ENCODE peak calls at places on chromosomes 4 and X, in five cellular contexts. G is endothelial cell, I is heart left ventricle, L is lower leg skin, H is GM13976. U is an unnamed sample.

GRCh38 chr4:161856711-161857326 is 307.0 kb downstream of the FSTL5 start:
- DNase-seq in G (no peak), I (no peak), L (no peak), H (no peak), U (no peak)

GRCh38 chrX:38754102-38754790 is 47.0 kb upstream of the MID1IP1 start:
- DNase-seq in G (peak; percentile 21), I (no peak), L (no peak), H (peak; percentile 13), U (peak; percentile 10)

GRCh38 chr4:2803624-2804448 is 11.0 kb downstream of the SH3BP2 start:
- DNase-seq in G (no peak), I (no peak), L (peak; percentile 94), H (no peak), U (no peak)

GRCh38 chr4:85489273-85489672 is 14.3 kb downstream of the ARHGAP24 start:
- DNase-seq in G (no peak), I (no peak), L (no peak), H (no peak), U (no peak)

GRCh38 chrX:134484039-134484438 is 24.1 kb downstream of the HPRT1 start:
- DNase-seq in G (no peak), I (no peak), L (no peak), H (no peak), U (no peak)

GRCh38 chr4:153512952-153513500 is 46.9 kb downstream of the TMEM131L start:
- DNase-seq in G (no peak), I (no peak), L (no peak), H (no peak), U (no peak)

GRCh38 chr4:158796370-158797140 is 27.7 kb downstream of the FNIP2 start:
- DNase-seq in G (no peak), I (no peak), L (no peak), H (no peak), U (no peak)

GRCh38 chrX:74248889-74249288 is 55.1 kb upstream of the ZCCHC13 start:
- DNase-seq in G (peak; percentile 22), I (peak; percentile 16), L (no peak), H (no peak), U (no peak)

GRCh38 chrX:23386726-23387125 is 52.1 kb downstream of the PTCHD1 start:
- DNase-seq in G (no peak), I (no peak), L (no peak), H (no peak), U (no peak)

GRCh38 chrX:27987862-27988646 is 6.8 kb upstream of the DCAF8L1 start:
- DNase-seq in G (no peak), I (no peak), L (no peak), H (no peak), U (no peak)

GRCh38 chrX:40097101-40097491 is 662 bp downstream of the BCOR start:
- DNase-seq in G (peak; percentile 31), I (no peak), L (no peak), H (no peak), U (no peak)

GRCh38 chr4:132228676-132229075 is 920.4 kb upstream of the PCDH10 start:
- DNase-seq in G (no peak), I (no peak), L (no peak), H (no peak), U (no peak)

GRCh38 chr4:121794505-121795192 is 6.5 kb upstream of the EXOSC9 start:
- DNase-seq in G (no peak), I (no peak), L (no peak), H (no peak), U (no peak)

GRCh38 chr4:164779811-164780216 is 25.9 kb downstream of the SMIM31 start:
- DNase-seq in G (peak; percentile 58), I (no peak), L (no peak), H (peak; percentile 55), U (peak; percentile 27)

GRCh38 chr4:55554453-55555030 is 7.8 kb upstream of the CLOCK start:
- DNase-seq in G (no peak), I (no peak), L (no peak), H (no peak), U (no peak)

GRCh38 chrX:136185409-136186022 is 38.2 kb downstream of the FHL1 start:
- DNase-seq in G (no peak), I (no peak), L (no peak), H (no peak), U (peak; percentile 72)

GRCh38 chr4:173490817-173491518 is 39.1 kb downstream of the HAND2 start:
- DNase-seq in G (no peak), I (no peak), L (no peak), H (no peak), U (peak; percentile 89)

GRCh38 chr4:178293601-178294000 is 851.4 kb upstream of the AGA start:
- DNase-seq in G (no peak), I (no peak), L (no peak), H (no peak), U (no peak)

GRCh38 chrX:21905209-21905735 is 35.2 kb upstream of the SMS start:
- DNase-seq in G (no peak), I (no peak), L (no peak), H (no peak), U (no peak)

GRCh38 chrX:96372313-96373046 is 312.2 kb upstream of the DIAPH2 start:
- DNase-seq in G (peak; percentile 15), I (peak; percentile 5), L (no peak), H (peak; percentile 17), U (peak; percentile 10)

GRCh38 chrX:128992107-128992971 is 531.0 kb downstream of the SMARCA1 start:
- DNase-seq in G (no peak), I (no peak), L (no peak), H (no peak), U (no peak)

GRCh38 chrX:68822641-68823410 is 6.0 kb upstream of the EFNB1 start:
- DNase-seq in G (peak; percentile 46), I (peak; percentile 52), L (peak; percentile 85), H (peak; percentile 44), U (no peak)

GRCh38 chr4:42339935-42340406 is 57.3 kb upstream of the SHISA3 start:
- DNase-seq in G (no peak), I (peak; percentile 46), L (no peak), H (no peak), U (no peak)

GRCh38 chrX:104347860-104348259 is 93.1 kb upstream of the ESX1 start:
- DNase-seq in G (no peak), I (no peak), L (no peak), H (no peak), U (no peak)

GRCh38 chrX:111823068-111823467 is 52.9 kb upstream of the TRPC5OS start:
- DNase-seq in G (peak; percentile 47), I (no peak), L (no peak), H (peak; percentile 13), U (no peak)

GRCh38 chr4:158322119-158322518 is 111.8 kb downstream of the TMEM144 start:
- DNase-seq in G (no peak), I (no peak), L (no peak), H (no peak), U (no peak)

GRCh38 chr4:56979674-56980073 is 978 bp downstream of the POLR2B start:
- DNase-seq in G (peak; percentile 39), I (no peak), L (peak; percentile 82), H (no peak), U (no peak)

GRCh38 chr4:123452585-123452984 is 56.0 kb downstream of the SPRY1 start:
- DNase-seq in G (no peak), I (no peak), L (no peak), H (no peak), U (peak; percentile 42)

GRCh38 chr4:83361416-83362196 is 27.0 kb upstream of the HPSE start:
- DNase-seq in G (no peak), I (no peak), L (no peak), H (no peak), U (no peak)

GRCh38 chr4:159649237-159649636 is 546.4 kb downstream of the RAPGEF2 start:
- DNase-seq in G (no peak), I (no peak), L (no peak), H (no peak), U (no peak)

GRCh38 chr4:5465956-5466355 is 242.4 kb downstream of the EVC2 start:
- DNase-seq in G (no peak), I (no peak), L (peak; percentile 76), H (no peak), U (no peak)

GRCh38 chr4:23458061-23458460 is 431.8 kb downstream of the PPARGC1A start:
- DNase-seq in G (no peak), I (no peak), L (no peak), H (no peak), U (no peak)

GRCh38 chr4:23456864-23457263 is 433.0 kb downstream of the PPARGC1A start:
- DNase-seq in G (no peak), I (no peak), L (no peak), H (no peak), U (no peak)

GRCh38 chr4:23455482-23455881 is 434.4 kb downstream of the PPARGC1A start:
- DNase-seq in G (peak; percentile 7), I (peak; percentile 33), L (no peak), H (no peak), U (peak; percentile 16)
- TF ChIP-seq CTCF in G (no peak), I (peak; percentile 10), L (no peak), H (no peak), U (peak; percentile 47)

DNA sequence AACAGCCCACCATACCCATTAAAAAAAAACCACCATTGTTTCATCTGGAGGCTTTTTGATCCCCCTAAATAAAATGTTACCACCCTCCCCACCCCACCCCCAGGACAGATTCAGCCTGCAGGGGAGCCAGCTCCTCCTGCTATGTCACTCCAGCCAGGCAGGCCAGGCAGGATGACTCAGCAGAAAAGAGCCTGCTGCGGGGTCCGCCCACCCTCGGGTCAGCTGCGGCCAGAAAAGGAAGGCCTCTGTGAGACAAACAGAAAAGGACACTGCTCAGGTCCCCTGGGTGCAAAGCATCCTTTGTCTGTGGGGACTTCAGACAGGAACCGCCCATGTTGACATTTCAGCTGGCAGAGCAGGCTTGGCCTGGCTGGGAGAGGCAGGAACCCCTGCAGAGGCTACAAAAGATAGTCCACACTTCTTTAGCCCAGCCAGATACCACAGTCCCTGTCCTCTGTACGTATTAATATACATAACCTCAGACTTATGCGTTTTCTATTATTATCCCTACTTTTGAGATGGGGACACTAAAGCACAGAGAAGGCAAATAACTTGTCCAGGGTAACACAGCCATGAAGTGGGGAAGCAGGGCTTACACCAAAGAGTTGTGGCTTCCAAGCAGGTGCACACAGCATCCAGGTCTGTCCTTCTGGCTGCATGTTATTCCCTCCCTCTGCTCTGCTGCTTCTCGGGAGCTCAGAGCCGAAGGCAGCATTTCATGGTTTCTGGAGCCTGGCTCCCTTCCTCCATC is 147.7 kb downstream of the CPEB2 start:
- DNase-seq in G (peak; percentile 27), I (peak; percentile 84), L (peak; percentile 91), H (peak; percentile 54), U (no peak)
- TF ChIP-seq CTCF in G (no peak), I (peak; percentile 17), L (no peak), H (no peak), U (no peak)

GRCh38 chr4:155953151-155954117 is at the start of gene CTSO:
- DNase-seq in G (peak; percentile 60), I (peak; percentile 73), L (peak; percentile 93), H (peak; percentile 81), U (no peak)
- TF ChIP-seq CTCF in G (peak; percentile 68), I (peak; percentile 62), L (peak; percentile 22), H (peak; percentile 51), U (peak; percentile 60)

DNA sequence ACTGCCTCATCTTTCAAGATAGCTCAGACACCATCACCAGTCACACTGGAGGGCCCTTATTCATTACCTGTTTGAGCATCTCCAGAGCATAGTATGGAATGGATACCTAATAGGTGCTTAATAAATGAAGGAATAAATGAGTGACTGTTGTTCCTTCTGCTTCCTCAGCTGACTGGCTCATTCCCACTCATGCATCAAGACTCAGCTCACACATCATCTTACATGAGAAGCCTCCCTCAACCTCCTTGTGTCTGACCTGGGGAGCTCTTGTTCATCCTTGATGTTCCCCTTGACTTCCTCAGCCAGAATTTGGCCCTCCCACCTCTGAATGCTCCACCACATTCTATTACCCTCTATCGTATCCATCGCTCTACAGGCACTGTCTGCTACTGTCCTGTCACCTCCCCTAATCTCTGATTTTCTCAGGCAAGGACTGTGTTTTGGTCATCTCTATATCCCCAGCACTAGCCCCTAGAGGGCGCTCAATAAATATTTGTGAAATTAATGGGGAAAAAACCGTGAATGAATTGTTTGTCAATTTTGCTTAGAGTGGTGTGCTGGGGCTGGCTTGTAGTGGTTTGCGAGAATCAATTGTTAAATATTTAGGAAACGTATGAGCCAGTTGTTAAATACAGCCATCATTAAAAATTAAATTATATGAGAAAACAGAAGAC is 88.3 kb downstream of the NHSL2 start:
- DNase-seq in G (peak; percentile 11), I (peak; percentile 21), L (peak; percentile 82), H (peak; percentile 46), U (no peak)
- TF ChIP-seq CTCF in G (peak; percentile 37), I (peak; percentile 64), L (no peak), H (peak; percentile 66), U (peak; percentile 72)